ENCODE peak calls at places on chromosome 16, in nine cellular contexts. G, C, P, X, D, Y, W, J and I are unnamed samples.

GRCh38 chr16:1309888-1310831 is 724 bp downstream of the UBE2I start:
- DNase-seq in G (peak; percentile 57), W (peak; percentile 45), P (no peak), C (no peak), D (peak; percentile 36), Y (peak; percentile 52), J (no peak), X (peak; percentile 87), I (peak; percentile 64)

GRCh38 chr16:28491080-28491969 is 549 bp downstream of the CLN3 start:
- DNase-seq in W (no peak), D (peak; percentile 20), P (peak; percentile 39), G (peak; percentile 33), Y (peak; percentile 24), J (no peak), C (peak; percentile 43), X (peak; percentile 68), I (peak; percentile 39)

GRCh38 chr16:70738083-70738977 is 52.5 kb upstream of the MTSS2 start:
- DNase-seq in D (peak; percentile 39), G (no peak), W (peak; percentile 93), J (no peak), X (peak; percentile 64), Y (peak; percentile 48), C (peak; percentile 83), P (no peak), I (peak; percentile 59)

GRCh38 chr16:11658896-11659708 is 9.2 kb upstream of the SNN start:
- DNase-seq in P (no peak), W (no peak), D (no peak), J (no peak), X (no peak), G (no peak), Y (no peak), C (no peak), I (no peak)

GRCh38 chr16:67910162-67910561 is 17.1 kb downstream of the PSKH1 start:
- DNase-seq in G (peak; percentile 84), J (no peak), Y (no peak), X (no peak), D (no peak), P (peak; percentile 91), C (no peak), W (peak; percentile 69), I (peak; percentile 52)

GRCh38 chr16:70472786-70473433 is 18.5 kb downstream of the FCSK start:
- DNase-seq in J (no peak), W (no peak), P (no peak), X (no peak), D (no peak), G (no peak), C (no peak), Y (no peak), I (no peak)

GRCh38 chr16:53744449-53744848 is 40.5 kb downstream of the FTO start:
- DNase-seq in J (no peak), Y (no peak), X (no peak), W (no peak), P (no peak), G (peak; percentile 12), D (no peak), C (no peak), I (peak; percentile 9)

GRCh38 chr16:57993452-57993851 is 7.0 kb downstream of the ZNF319 start:
- DNase-seq in C (no peak), P (no peak), J (no peak), Y (no peak), W (no peak), G (no peak), X (no peak), D (no peak), I (no peak)

GRCh38 chr16:12225816-12226480 is 249.4 kb downstream of the SNX29 start:
- DNase-seq in C (no peak), W (peak; percentile 53), Y (no peak), G (no peak), P (no peak), X (no peak), J (no peak), D (no peak), I (no peak)

DNA sequence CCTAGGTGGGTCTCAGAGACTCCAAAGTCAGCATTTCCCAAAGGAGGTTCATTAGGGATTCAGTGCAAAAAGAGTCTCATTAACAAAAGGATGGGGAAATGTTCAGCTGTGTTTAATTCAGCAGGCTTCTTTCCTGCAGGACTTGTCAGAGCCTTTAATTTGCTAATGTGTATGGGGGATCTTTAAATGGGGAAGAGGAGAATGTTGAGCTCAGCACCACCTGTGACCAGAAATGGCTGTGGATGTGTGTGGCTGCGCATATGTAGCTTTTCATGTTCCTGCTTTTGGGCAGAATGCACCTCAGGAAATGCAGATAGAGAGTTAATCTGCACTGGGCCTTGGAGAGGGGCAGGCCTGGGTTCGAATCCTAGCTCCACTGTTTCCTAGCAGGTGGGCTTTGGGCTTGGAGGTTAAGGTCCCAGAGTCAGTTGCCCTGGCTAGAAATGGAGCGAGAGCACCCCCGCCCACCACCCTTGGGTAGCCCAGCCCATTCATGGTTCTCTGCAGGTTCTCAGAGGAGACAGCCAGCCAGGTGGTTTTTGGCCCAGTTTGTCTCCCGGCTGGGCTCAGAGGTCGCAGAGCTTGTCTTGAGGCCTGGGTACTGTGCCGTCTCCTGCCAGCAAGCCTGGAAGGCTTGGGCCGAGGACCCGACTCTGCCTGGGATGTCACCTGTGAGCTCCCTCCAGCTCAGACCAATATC is 9.2 kb downstream of the ADCY7 start:
- DNase-seq in C (no peak), G (no peak), W (no peak), J (no peak), Y (no peak), P (no peak), X (peak; percentile 25), D (peak; percentile 24), I (no peak)
- H3K4me3 ChIP-seq in C (no peak overlapping the region), G (no peak overlapping the region), W (no peak overlapping the region), J (no peak overlapping the region), Y (no peak overlapping the region), P (no peak overlapping the region), X (no peak overlapping the region), D (peak overlapping the region; percentile 97), I (peak overlapping the region; percentile 97)

GRCh38 chr16:88811850-88812736 is at the start of gene APRT:
- DNase-seq in Y (peak; percentile 96), J (peak; percentile 50), X (peak; percentile 99), P (peak; percentile 92), C (peak; percentile 78), G (peak; percentile 96), W (peak; percentile 95), D (peak; percentile 74), I (peak; percentile 97)
- TF ChIP-seq CTCF in Y (peak; percentile 14), J (no peak), X (peak; percentile 55), P (no peak), C (peak; percentile 33), G (no peak), W (peak; percentile 53), D (no peak), I (peak; percentile 29)

GRCh38 chr16:87600246-87600645 is 2.1 kb upstream of the JPH3 start:
- DNase-seq in C (no peak), X (no peak), J (no peak), W (no peak), D (no peak), P (no peak), Y (no peak), G (no peak), I (no peak)

GRCh38 chr16:87602821-87603683 is 744 bp downstream of the JPH3 start:
- DNase-seq in W (no peak), D (no peak), G (no peak), J (no peak), P (no peak), C (no peak), Y (no peak), X (no peak), I (no peak)

GRCh38 chr16:87603684-87604571 is 1.6 kb downstream of the JPH3 start:
- DNase-seq in Y (no peak), G (no peak), P (no peak), W (no peak), C (no peak), J (no peak), X (no peak), D (no peak), I (no peak)

GRCh38 chr16:87602005-87602790 is at the start of gene JPH3:
- DNase-seq in X (no peak), C (no peak), Y (no peak), D (no peak), P (peak; percentile 49), G (no peak), J (no peak), W (no peak), I (no peak)

GRCh38 chr16:87601322-87602004 is 845 bp upstream of the JPH3 start:
- DNase-seq in X (no peak), J (no peak), Y (no peak), C (no peak), D (no peak), P (no peak), G (no peak), W (no peak), I (no peak)
- H3K4me3 ChIP-seq in X (no peak overlapping the region), J (no peak overlapping the region), Y (no peak overlapping the region), C (peak overlapping the region; percentile 51), D (no peak overlapping the region), P (peak overlapping the region; percentile 46), G (no peak overlapping the region), W (no peak overlapping the region), I (no peak overlapping the region)

GRCh38 chr16:30064746-30065111 is 831 bp upstream of the ALDOA start:
- DNase-seq in W (no peak), C (no peak), J (no peak), P (no peak), Y (no peak), D (no peak), X (no peak), G (no peak), I (no peak)

GRCh38 chr16:30065112-30065942 is at the start of gene ALDOA:
- DNase-seq in J (peak; percentile 83), W (peak; percentile 98), P (peak; percentile 99), X (peak; percentile 98), G (peak; percentile 98), C (peak; percentile 86), Y (peak; percentile 98), D (peak; percentile 97), I (peak; percentile 98)

GRCh38 chr16:30065943-30066881 is 652 bp downstream of the ALDOA start:
- DNase-seq in Y (peak; percentile 59), G (no peak), W (peak; percentile 70), J (no peak), C (no peak), X (peak; percentile 82), D (no peak), P (peak; percentile 41), I (no peak)

GRCh38 chr16:30063278-30063892 is 2.2 kb upstream of the ALDOA start:
- DNase-seq in Y (no peak), D (no peak), C (no peak), P (no peak), J (no peak), W (no peak), X (no peak), G (no peak), I (no peak)

DNA sequence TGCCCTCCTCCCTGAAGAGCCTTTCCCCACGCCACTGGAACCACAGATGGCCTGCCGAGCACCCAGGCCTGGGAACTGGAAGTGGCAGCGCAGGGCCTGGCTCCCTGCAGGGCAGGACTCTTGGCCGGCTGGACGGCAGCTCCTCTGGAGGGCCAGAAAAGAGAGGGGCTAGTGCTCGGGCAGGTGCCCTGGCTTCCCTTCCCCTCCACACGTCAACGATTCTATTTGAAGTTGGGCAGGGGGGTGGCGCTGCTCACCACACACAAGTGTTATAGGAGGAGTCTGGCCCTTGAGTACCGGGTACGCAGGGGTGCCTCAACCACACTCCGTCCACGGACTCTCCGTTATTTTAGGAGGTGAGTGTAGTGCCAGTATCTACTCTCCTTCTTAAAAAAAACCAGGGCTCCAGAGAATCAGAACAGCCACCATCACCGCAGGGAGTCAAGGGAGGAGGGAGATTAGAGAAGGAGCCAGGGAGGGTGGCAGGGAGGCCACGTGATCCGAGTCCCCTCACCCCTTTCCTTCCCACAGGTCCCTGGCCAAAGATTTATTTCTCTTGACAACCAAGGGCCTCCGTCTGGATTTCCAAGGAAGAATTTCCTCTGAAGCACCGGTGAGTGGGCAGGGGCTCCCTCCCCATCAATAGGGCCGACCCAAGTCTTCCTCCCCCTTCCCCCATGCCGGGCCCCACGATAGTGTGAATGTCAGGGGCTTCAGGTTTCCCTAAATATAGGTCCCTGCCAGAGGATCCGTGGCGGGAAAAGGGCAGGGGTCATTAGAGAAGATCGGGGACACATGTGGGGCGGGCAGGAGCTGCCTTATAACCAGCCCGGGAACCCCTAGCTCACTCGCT is 1.4 kb upstream of the ALDOA start:
- DNase-seq in X (peak; percentile 83), P (peak; percentile 85), D (peak; percentile 89), J (no peak), G (peak; percentile 84), W (peak; percentile 37), C (peak; percentile 73), Y (peak; percentile 56), I (peak; percentile 89)
- TF ChIP-seq CTCF in X (peak; percentile 44), P (peak; percentile 51), D (peak; percentile 50), J (no peak), G (peak; percentile 69), W (peak; percentile 22), C (peak; percentile 55), Y (peak; percentile 18), I (peak; percentile 45)